ENCODE peak calls at places on chromosomes 13 and 19, in eight cellular contexts. One of them, this sample, is unnamed.

GRCh38 chr19:10191347-10191746 is 3.4 kb downstream of the DNMT1 start:
- DNase-seq in AG09309: peak
- DNase-seq in HL-60: no peak
- DNase-seq in cardiac fibroblast: peak
- DNase-seq in activated T-helper 2 cell treated with anti-CD3 and anti-CD28 coated beads, Interferon-gamma antibody, Interleukin-2, Interleukin-4, amounts not matched to agents 10 μg/mL and 5 μg/mL and 100 μg/mL, durations not matched to agents 14 hours and 24 hours and 36 hours: no peak
- DNase-seq in dorsolateral prefrontal cortex: no peak
- DNase-seq in AG20443: peak
- DNase-seq in stimulated activated CD8-positive, alpha-beta memory T cell treated with anti-CD3 and anti-CD28 coated beads, Interleukin-7, amount 100 ng/mL, for 24 hours: no peak
- DNase-seq in this sample: no peak

GRCh38 chr13:110137677-110138008 is 169.3 kb downstream of the COL4A1 start:
- DNase-seq in AG20443: peak
- DNase-seq in dorsolateral prefrontal cortex: no peak
- DNase-seq in activated T-helper 2 cell treated with anti-CD3 and anti-CD28 coated beads, Interferon-gamma antibody, Interleukin-2, Interleukin-4, amounts not matched to agents 10 μg/mL and 5 μg/mL and 100 μg/mL, durations not matched to agents 14 hours and 24 hours and 36 hours: peak
- DNase-seq in cardiac fibroblast: no peak
- DNase-seq in HL-60: no peak
- DNase-seq in stimulated activated CD8-positive, alpha-beta memory T cell treated with anti-CD3 and anti-CD28 coated beads, Interleukin-7, amount 100 ng/mL, for 24 hours: no peak
- DNase-seq in AG09309: no peak
- DNase-seq in this sample: peak

GRCh38 chr19:35843676-35844481 is 8.4 kb downstream of the NPHS1 start:
- DNase-seq in AG20443: peak
- DNase-seq in cardiac fibroblast: peak
- DNase-seq in activated T-helper 2 cell treated with anti-CD3 and anti-CD28 coated beads, Interferon-gamma antibody, Interleukin-2, Interleukin-4, amounts not matched to agents 10 μg/mL and 5 μg/mL and 100 μg/mL, durations not matched to agents 14 hours and 24 hours and 36 hours: no peak
- DNase-seq in AG09309: no peak
- DNase-seq in dorsolateral prefrontal cortex: no peak
- DNase-seq in HL-60: no peak
- DNase-seq in stimulated activated CD8-positive, alpha-beta memory T cell treated with anti-CD3 and anti-CD28 coated beads, Interleukin-7, amount 100 ng/mL, for 24 hours: no peak
- DNase-seq in this sample: no peak

GRCh38 chr19:52518646-52519045 is 8.8 kb upstream of the ZNF808 start:
- DNase-seq in cardiac fibroblast: no peak
- DNase-seq in HL-60: no peak
- DNase-seq in activated T-helper 2 cell treated with anti-CD3 and anti-CD28 coated beads, Interferon-gamma antibody, Interleukin-2, Interleukin-4, amounts not matched to agents 10 μg/mL and 5 μg/mL and 100 μg/mL, durations not matched to agents 14 hours and 24 hours and 36 hours: no peak
- DNase-seq in AG20443: no peak
- DNase-seq in AG09309: no peak
- DNase-seq in dorsolateral prefrontal cortex: no peak
- DNase-seq in stimulated activated CD8-positive, alpha-beta memory T cell treated with anti-CD3 and anti-CD28 coated beads, Interleukin-7, amount 100 ng/mL, for 24 hours: no peak
- DNase-seq in this sample: no peak

GRCh38 chr13:98451676-98452105 is 125.2 kb downstream of the STK24 start:
- DNase-seq in HL-60: no peak
- DNase-seq in stimulated activated CD8-positive, alpha-beta memory T cell treated with anti-CD3 and anti-CD28 coated beads, Interleukin-7, amount 100 ng/mL, for 24 hours: no peak
- DNase-seq in activated T-helper 2 cell treated with anti-CD3 and anti-CD28 coated beads, Interferon-gamma antibody, Interleukin-2, Interleukin-4, amounts not matched to agents 10 μg/mL and 5 μg/mL and 100 μg/mL, durations not matched to agents 14 hours and 24 hours and 36 hours: no peak
- DNase-seq in AG20443: no peak
- DNase-seq in cardiac fibroblast: peak
- DNase-seq in dorsolateral prefrontal cortex: no peak
- DNase-seq in AG09309: no peak
- DNase-seq in this sample: peak

GRCh38 chr19:44684892-44685847 is 13.8 kb upstream of the CEACAM16 start:
- DNase-seq in HL-60: no peak
- DNase-seq in stimulated activated CD8-positive, alpha-beta memory T cell treated with anti-CD3 and anti-CD28 coated beads, Interleukin-7, amount 100 ng/mL, for 24 hours: no peak
- DNase-seq in dorsolateral prefrontal cortex: no peak
- DNase-seq in AG20443: peak
- DNase-seq in cardiac fibroblast: peak
- DNase-seq in AG09309: peak
- DNase-seq in activated T-helper 2 cell treated with anti-CD3 and anti-CD28 coated beads, Interferon-gamma antibody, Interleukin-2, Interleukin-4, amounts not matched to agents 10 μg/mL and 5 μg/mL and 100 μg/mL, durations not matched to agents 14 hours and 24 hours and 36 hours: no peak
- DNase-seq in this sample: no peak

GRCh38 chr13:28641600-28641926 is 17.4 kb upstream of the POMP start:
- DNase-seq in activated T-helper 2 cell treated with anti-CD3 and anti-CD28 coated beads, Interferon-gamma antibody, Interleukin-2, Interleukin-4, amounts not matched to agents 10 μg/mL and 5 μg/mL and 100 μg/mL, durations not matched to agents 14 hours and 24 hours and 36 hours: no peak
- DNase-seq in AG09309: no peak
- DNase-seq in AG20443: no peak
- DNase-seq in HL-60: no peak
- DNase-seq in dorsolateral prefrontal cortex: no peak
- DNase-seq in stimulated activated CD8-positive, alpha-beta memory T cell treated with anti-CD3 and anti-CD28 coated beads, Interleukin-7, amount 100 ng/mL, for 24 hours: no peak
- DNase-seq in cardiac fibroblast: peak
- DNase-seq in this sample: no peak

GRCh38 chr19:55119053-55119452 is 1.6 kb upstream of the PPP1R12C start:
- DNase-seq in cardiac fibroblast: peak
- DNase-seq in activated T-helper 2 cell treated with anti-CD3 and anti-CD28 coated beads, Interferon-gamma antibody, Interleukin-2, Interleukin-4, amounts not matched to agents 10 μg/mL and 5 μg/mL and 100 μg/mL, durations not matched to agents 14 hours and 24 hours and 36 hours: no peak
- DNase-seq in HL-60: no peak
- DNase-seq in AG09309: no peak
- DNase-seq in dorsolateral prefrontal cortex: no peak
- DNase-seq in AG20443: no peak
- DNase-seq in stimulated activated CD8-positive, alpha-beta memory T cell treated with anti-CD3 and anti-CD28 coated beads, Interleukin-7, amount 100 ng/mL, for 24 hours: no peak
- DNase-seq in this sample: no peak

GRCh38 chr19:13029893-13030292 is 34.6 kb downstream of the NFIX start:
- DNase-seq in activated T-helper 2 cell treated with anti-CD3 and anti-CD28 coated beads, Interferon-gamma antibody, Interleukin-2, Interleukin-4, amounts not matched to agents 10 μg/mL and 5 μg/mL and 100 μg/mL, durations not matched to agents 14 hours and 24 hours and 36 hours: no peak
- DNase-seq in cardiac fibroblast: no peak
- DNase-seq in dorsolateral prefrontal cortex: peak
- DNase-seq in AG09309: no peak
- DNase-seq in AG20443: peak
- DNase-seq in stimulated activated CD8-positive, alpha-beta memory T cell treated with anti-CD3 and anti-CD28 coated beads, Interleukin-7, amount 100 ng/mL, for 24 hours: no peak
- DNase-seq in HL-60: no peak
- DNase-seq in this sample: peak

GRCh38 chr13:27790523-27790922 is 1.8 kb upstream of the GSX1 start:
- DNase-seq in HL-60: no peak
- DNase-seq in activated T-helper 2 cell treated with anti-CD3 and anti-CD28 coated beads, Interferon-gamma antibody, Interleukin-2, Interleukin-4, amounts not matched to agents 10 μg/mL and 5 μg/mL and 100 μg/mL, durations not matched to agents 14 hours and 24 hours and 36 hours: no peak
- DNase-seq in AG09309: no peak
- DNase-seq in dorsolateral prefrontal cortex: no peak
- DNase-seq in stimulated activated CD8-positive, alpha-beta memory T cell treated with anti-CD3 and anti-CD28 coated beads, Interleukin-7, amount 100 ng/mL, for 24 hours: no peak
- DNase-seq in AG20443: no peak
- DNase-seq in cardiac fibroblast: no peak
- DNase-seq in this sample: no peak

GRCh38 chr19:21947775-21948174 is 63.0 kb downstream of the ZNF208 start:
- DNase-seq in dorsolateral prefrontal cortex: no peak
- DNase-seq in AG09309: no peak
- DNase-seq in cardiac fibroblast: peak
- DNase-seq in stimulated activated CD8-positive, alpha-beta memory T cell treated with anti-CD3 and anti-CD28 coated beads, Interleukin-7, amount 100 ng/mL, for 24 hours: no peak
- DNase-seq in AG20443: no peak
- DNase-seq in activated T-helper 2 cell treated with anti-CD3 and anti-CD28 coated beads, Interferon-gamma antibody, Interleukin-2, Interleukin-4, amounts not matched to agents 10 μg/mL and 5 μg/mL and 100 μg/mL, durations not matched to agents 14 hours and 24 hours and 36 hours: no peak
- DNase-seq in HL-60: peak
- DNase-seq in this sample: no peak

GRCh38 chr13:76790519-76791289 is 95.5 kb downstream of the KCTD12 start:
- DNase-seq in HL-60: no peak
- DNase-seq in cardiac fibroblast: peak
- DNase-seq in dorsolateral prefrontal cortex: no peak
- DNase-seq in AG09309: no peak
- DNase-seq in stimulated activated CD8-positive, alpha-beta memory T cell treated with anti-CD3 and anti-CD28 coated beads, Interleukin-7, amount 100 ng/mL, for 24 hours: no peak
- DNase-seq in AG20443: peak
- DNase-seq in activated T-helper 2 cell treated with anti-CD3 and anti-CD28 coated beads, Interferon-gamma antibody, Interleukin-2, Interleukin-4, amounts not matched to agents 10 μg/mL and 5 μg/mL and 100 μg/mL, durations not matched to agents 14 hours and 24 hours and 36 hours: no peak
- DNase-seq in this sample: no peak

GRCh38 chr13:74259641-74260040 is 125.4 kb upstream of the KLF12 start:
- DNase-seq in activated T-helper 2 cell treated with anti-CD3 and anti-CD28 coated beads, Interferon-gamma antibody, Interleukin-2, Interleukin-4, amounts not matched to agents 10 μg/mL and 5 μg/mL and 100 μg/mL, durations not matched to agents 14 hours and 24 hours and 36 hours: no peak
- DNase-seq in AG09309: no peak
- DNase-seq in AG20443: no peak
- DNase-seq in dorsolateral prefrontal cortex: no peak
- DNase-seq in stimulated activated CD8-positive, alpha-beta memory T cell treated with anti-CD3 and anti-CD28 coated beads, Interleukin-7, amount 100 ng/mL, for 24 hours: no peak
- DNase-seq in cardiac fibroblast: no peak
- DNase-seq in HL-60: no peak
- DNase-seq in this sample: no peak

GRCh38 chr13:99819962-99820361 is 151.6 kb downstream of the ZIC5 start:
- DNase-seq in HL-60: no peak
- DNase-seq in cardiac fibroblast: no peak
- DNase-seq in stimulated activated CD8-positive, alpha-beta memory T cell treated with anti-CD3 and anti-CD28 coated beads, Interleukin-7, amount 100 ng/mL, for 24 hours: no peak
- DNase-seq in activated T-helper 2 cell treated with anti-CD3 and anti-CD28 coated beads, Interferon-gamma antibody, Interleukin-2, Interleukin-4, amounts not matched to agents 10 μg/mL and 5 μg/mL and 100 μg/mL, durations not matched to agents 14 hours and 24 hours and 36 hours: no peak
- DNase-seq in AG20443: no peak
- DNase-seq in dorsolateral prefrontal cortex: no peak
- DNase-seq in AG09309: no peak
- DNase-seq in this sample: no peak

GRCh38 chr13:73782781-73783180 is 351.4 kb downstream of the KLF12 start:
- DNase-seq in stimulated activated CD8-positive, alpha-beta memory T cell treated with anti-CD3 and anti-CD28 coated beads, Interleukin-7, amount 100 ng/mL, for 24 hours: no peak
- DNase-seq in dorsolateral prefrontal cortex: no peak
- DNase-seq in activated T-helper 2 cell treated with anti-CD3 and anti-CD28 coated beads, Interferon-gamma antibody, Interleukin-2, Interleukin-4, amounts not matched to agents 10 μg/mL and 5 μg/mL and 100 μg/mL, durations not matched to agents 14 hours and 24 hours and 36 hours: no peak
- DNase-seq in AG09309: no peak
- DNase-seq in HL-60: no peak
- DNase-seq in cardiac fibroblast: no peak
- DNase-seq in AG20443: no peak
- DNase-seq in this sample: no peak

GRCh38 chr19:34712606-34713261 is 21.3 kb upstream of the ZNF181 start:
- DNase-seq in HL-60: peak
- DNase-seq in cardiac fibroblast: peak
- DNase-seq in activated T-helper 2 cell treated with anti-CD3 and anti-CD28 coated beads, Interferon-gamma antibody, Interleukin-2, Interleukin-4, amounts not matched to agents 10 μg/mL and 5 μg/mL and 100 μg/mL, durations not matched to agents 14 hours and 24 hours and 36 hours: peak
- DNase-seq in stimulated activated CD8-positive, alpha-beta memory T cell treated with anti-CD3 and anti-CD28 coated beads, Interleukin-7, amount 100 ng/mL, for 24 hours: peak
- DNase-seq in dorsolateral prefrontal cortex: no peak
- DNase-seq in AG20443: peak
- DNase-seq in AG09309: peak
- DNase-seq in this sample: peak

GRCh38 chr19:47436712-47437401 is 17.5 kb upstream of the MEIS3 start:
- DNase-seq in activated T-helper 2 cell treated with anti-CD3 and anti-CD28 coated beads, Interferon-gamma antibody, Interleukin-2, Interleukin-4, amounts not matched to agents 10 μg/mL and 5 μg/mL and 100 μg/mL, durations not matched to agents 14 hours and 24 hours and 36 hours: peak
- DNase-seq in dorsolateral prefrontal cortex: peak
- DNase-seq in stimulated activated CD8-positive, alpha-beta memory T cell treated with anti-CD3 and anti-CD28 coated beads, Interleukin-7, amount 100 ng/mL, for 24 hours: peak
- DNase-seq in cardiac fibroblast: peak
- DNase-seq in AG20443: peak
- DNase-seq in HL-60: peak
- DNase-seq in AG09309: no peak
- DNase-seq in this sample: peak

GRCh38 chr13:48210178-48210577 is 22.8 kb upstream of the ITM2B start:
- DNase-seq in HL-60: peak
- DNase-seq in AG09309: peak
- DNase-seq in dorsolateral prefrontal cortex: no peak
- DNase-seq in stimulated activated CD8-positive, alpha-beta memory T cell treated with anti-CD3 and anti-CD28 coated beads, Interleukin-7, amount 100 ng/mL, for 24 hours: no peak
- DNase-seq in AG20443: peak
- DNase-seq in activated T-helper 2 cell treated with anti-CD3 and anti-CD28 coated beads, Interferon-gamma antibody, Interleukin-2, Interleukin-4, amounts not matched to agents 10 μg/mL and 5 μg/mL and 100 μg/mL, durations not matched to agents 14 hours and 24 hours and 36 hours: no peak
- DNase-seq in cardiac fibroblast: peak
- DNase-seq in this sample: no peak

GRCh38 chr13:44842158-44842557 is 147.1 kb downstream of the NUFIP1 start:
- DNase-seq in AG20443: no peak
- DNase-seq in activated T-helper 2 cell treated with anti-CD3 and anti-CD28 coated beads, Interferon-gamma antibody, Interleukin-2, Interleukin-4, amounts not matched to agents 10 μg/mL and 5 μg/mL and 100 μg/mL, durations not matched to agents 14 hours and 24 hours and 36 hours: no peak
- DNase-seq in AG09309: no peak
- DNase-seq in cardiac fibroblast: peak
- DNase-seq in HL-60: no peak
- DNase-seq in stimulated activated CD8-positive, alpha-beta memory T cell treated with anti-CD3 and anti-CD28 coated beads, Interleukin-7, amount 100 ng/mL, for 24 hours: no peak
- DNase-seq in dorsolateral prefrontal cortex: no peak
- DNase-seq in this sample: no peak

GRCh38 chr19:56167064-56167578 is 8.7 kb upstream of the GALP start:
- DNase-seq in AG20443: no peak
- DNase-seq in AG09309: no peak
- DNase-seq in stimulated activated CD8-positive, alpha-beta memory T cell treated with anti-CD3 and anti-CD28 coated beads, Interleukin-7, amount 100 ng/mL, for 24 hours: no peak
- DNase-seq in HL-60: no peak
- DNase-seq in activated T-helper 2 cell treated with anti-CD3 and anti-CD28 coated beads, Interferon-gamma antibody, Interleukin-2, Interleukin-4, amounts not matched to agents 10 μg/mL and 5 μg/mL and 100 μg/mL, durations not matched to agents 14 hours and 24 hours and 36 hours: no peak
- DNase-seq in cardiac fibroblast: peak
- DNase-seq in dorsolateral prefrontal cortex: no peak
- DNase-seq in this sample: no peak

GRCh38 chr19:33234736-33235135 is 9.1 kb upstream of the SLC7A10 start:
- DNase-seq in stimulated activated CD8-positive, alpha-beta memory T cell treated with anti-CD3 and anti-CD28 coated beads, Interleukin-7, amount 100 ng/mL, for 24 hours: no peak
- DNase-seq in dorsolateral prefrontal cortex: no peak
- DNase-seq in AG09309: no peak
- DNase-seq in cardiac fibroblast: no peak
- DNase-seq in AG20443: no peak
- DNase-seq in HL-60: no peak
- DNase-seq in activated T-helper 2 cell treated with anti-CD3 and anti-CD28 coated beads, Interferon-gamma antibody, Interleukin-2, Interleukin-4, amounts not matched to agents 10 μg/mL and 5 μg/mL and 100 μg/mL, durations not matched to agents 14 hours and 24 hours and 36 hours: no peak
- DNase-seq in this sample: no peak

GRCh38 chr13:49421391-49421790 is 22.5 kb downstream of the CAB39L start:
- DNase-seq in AG09309: no peak
- DNase-seq in activated T-helper 2 cell treated with anti-CD3 and anti-CD28 coated beads, Interferon-gamma antibody, Interleukin-2, Interleukin-4, amounts not matched to agents 10 μg/mL and 5 μg/mL and 100 μg/mL, durations not matched to agents 14 hours and 24 hours and 36 hours: no peak
- DNase-seq in cardiac fibroblast: no peak
- DNase-seq in dorsolateral prefrontal cortex: no peak
- DNase-seq in AG20443: no peak
- DNase-seq in stimulated activated CD8-positive, alpha-beta memory T cell treated with anti-CD3 and anti-CD28 coated beads, Interleukin-7, amount 100 ng/mL, for 24 hours: no peak
- DNase-seq in HL-60: no peak
- DNase-seq in this sample: no peak

GRCh38 chr19:30225615-30226463 is 146.3 kb upstream of the ZNF536 start:
- DNase-seq in dorsolateral prefrontal cortex: no peak
- DNase-seq in HL-60: no peak
- DNase-seq in stimulated activated CD8-positive, alpha-beta memory T cell treated with anti-CD3 and anti-CD28 coated beads, Interleukin-7, amount 100 ng/mL, for 24 hours: no peak
- DNase-seq in AG09309: no peak
- DNase-seq in AG20443: peak
- DNase-seq in cardiac fibroblast: no peak
- DNase-seq in activated T-helper 2 cell treated with anti-CD3 and anti-CD28 coated beads, Interferon-gamma antibody, Interleukin-2, Interleukin-4, amounts not matched to agents 10 μg/mL and 5 μg/mL and 100 μg/mL, durations not matched to agents 14 hours and 24 hours and 36 hours: no peak
- DNase-seq in this sample: peak

GRCh38 chr19:46620716-46621115 is 4.2 kb downstream of the PTGIR start:
- DNase-seq in activated T-helper 2 cell treated with anti-CD3 and anti-CD28 coated beads, Interferon-gamma antibody, Interleukin-2, Interleukin-4, amounts not matched to agents 10 μg/mL and 5 μg/mL and 100 μg/mL, durations not matched to agents 14 hours and 24 hours and 36 hours: no peak
- DNase-seq in AG20443: no peak
- DNase-seq in AG09309: no peak
- DNase-seq in dorsolateral prefrontal cortex: no peak
- DNase-seq in stimulated activated CD8-positive, alpha-beta memory T cell treated with anti-CD3 and anti-CD28 coated beads, Interleukin-7, amount 100 ng/mL, for 24 hours: no peak
- DNase-seq in cardiac fibroblast: peak
- DNase-seq in HL-60: no peak
- DNase-seq in this sample: no peak

GRCh38 chr19:50607874-50608785 is 31.6 kb downstream of the SYT3 start:
- DNase-seq in cardiac fibroblast: peak
- DNase-seq in AG20443: peak
- DNase-seq in activated T-helper 2 cell treated with anti-CD3 and anti-CD28 coated beads, Interferon-gamma antibody, Interleukin-2, Interleukin-4, amounts not matched to agents 10 μg/mL and 5 μg/mL and 100 μg/mL, durations not matched to agents 14 hours and 24 hours and 36 hours: peak
- DNase-seq in stimulated activated CD8-positive, alpha-beta memory T cell treated with anti-CD3 and anti-CD28 coated beads, Interleukin-7, amount 100 ng/mL, for 24 hours: peak
- DNase-seq in dorsolateral prefrontal cortex: peak
- DNase-seq in HL-60: peak
- DNase-seq in AG09309: no peak
- DNase-seq in this sample: peak

GRCh38 chr13:110942248-110942981 is 27.5 kb upstream of the ANKRD10 start:
- DNase-seq in activated T-helper 2 cell treated with anti-CD3 and anti-CD28 coated beads, Interferon-gamma antibody, Interleukin-2, Interleukin-4, amounts not matched to agents 10 μg/mL and 5 μg/mL and 100 μg/mL, durations not matched to agents 14 hours and 24 hours and 36 hours: no peak
- DNase-seq in cardiac fibroblast: peak
- DNase-seq in dorsolateral prefrontal cortex: no peak
- DNase-seq in AG20443: no peak
- DNase-seq in AG09309: no peak
- DNase-seq in stimulated activated CD8-positive, alpha-beta memory T cell treated with anti-CD3 and anti-CD28 coated beads, Interleukin-7, amount 100 ng/mL, for 24 hours: no peak
- DNase-seq in HL-60: no peak
- DNase-seq in this sample: no peak

GRCh38 chr19:12578641-12579040 is 27.4 kb upstream of the ZNF564 start:
- DNase-seq in HL-60: no peak
- DNase-seq in AG09309: no peak
- DNase-seq in activated T-helper 2 cell treated with anti-CD3 and anti-CD28 coated beads, Interferon-gamma antibody, Interleukin-2, Interleukin-4, amounts not matched to agents 10 μg/mL and 5 μg/mL and 100 μg/mL, durations not matched to agents 14 hours and 24 hours and 36 hours: no peak
- DNase-seq in AG20443: no peak
- DNase-seq in cardiac fibroblast: no peak
- DNase-seq in dorsolateral prefrontal cortex: no peak
- DNase-seq in stimulated activated CD8-positive, alpha-beta memory T cell treated with anti-CD3 and anti-CD28 coated beads, Interleukin-7, amount 100 ng/mL, for 24 hours: no peak
- DNase-seq in this sample: no peak

GRCh38 chr13:38308736-38309135 is 40.9 kb upstream of the UFM1 start:
- DNase-seq in dorsolateral prefrontal cortex: no peak
- DNase-seq in stimulated activated CD8-positive, alpha-beta memory T cell treated with anti-CD3 and anti-CD28 coated beads, Interleukin-7, amount 100 ng/mL, for 24 hours: no peak
- DNase-seq in activated T-helper 2 cell treated with anti-CD3 and anti-CD28 coated beads, Interferon-gamma antibody, Interleukin-2, Interleukin-4, amounts not matched to agents 10 μg/mL and 5 μg/mL and 100 μg/mL, durations not matched to agents 14 hours and 24 hours and 36 hours: no peak
- DNase-seq in AG20443: peak
- DNase-seq in HL-60: no peak
- DNase-seq in cardiac fibroblast: peak
- DNase-seq in AG09309: peak
- DNase-seq in this sample: no peak

GRCh38 chr19:55384576-55385235 is 614 bp upstream of the TMEM238 start:
- DNase-seq in AG09309: no peak
- DNase-seq in HL-60: no peak
- DNase-seq in AG20443: no peak
- DNase-seq in stimulated activated CD8-positive, alpha-beta memory T cell treated with anti-CD3 and anti-CD28 coated beads, Interleukin-7, amount 100 ng/mL, for 24 hours: no peak
- DNase-seq in dorsolateral prefrontal cortex: no peak
- DNase-seq in activated T-helper 2 cell treated with anti-CD3 and anti-CD28 coated beads, Interferon-gamma antibody, Interleukin-2, Interleukin-4, amounts not matched to agents 10 μg/mL and 5 μg/mL and 100 μg/mL, durations not matched to agents 14 hours and 24 hours and 36 hours: no peak
- DNase-seq in cardiac fibroblast: no peak
- DNase-seq in this sample: no peak

GRCh38 chr13:27559714-27560113 is 60.6 kb downstream of the LNX2 start:
- DNase-seq in cardiac fibroblast: no peak
- DNase-seq in activated T-helper 2 cell treated with anti-CD3 and anti-CD28 coated beads, Interferon-gamma antibody, Interleukin-2, Interleukin-4, amounts not matched to agents 10 μg/mL and 5 μg/mL and 100 μg/mL, durations not matched to agents 14 hours and 24 hours and 36 hours: no peak
- DNase-seq in AG20443: no peak
- DNase-seq in AG09309: no peak
- DNase-seq in stimulated activated CD8-positive, alpha-beta memory T cell treated with anti-CD3 and anti-CD28 coated beads, Interleukin-7, amount 100 ng/mL, for 24 hours: no peak
- DNase-seq in HL-60: no peak
- DNase-seq in dorsolateral prefrontal cortex: no peak
- DNase-seq in this sample: no peak

This sample was measured in Ammon's horn.